ENCODE peak calls at places on chromosomes 11 and 22, in eight cellular contexts. G is stimulated activated CD4-positive, alpha-beta T cell treated with anti-CD3 and anti-CD28 coated beads, Interleukin-1b, Interleukin-23, amount 100 ng/mL, for 1 hour; O is HS-27A; I is GM10248; X is activated T-helper 1 cell treated with Interleukin-2 at 50 U/mL for 16 hours; C is colonic mucosa; R is activated naive CD8-positive, alpha-beta T cell treated with anti-CD3 and anti-CD28 coated beads, Interleukin-2, amount 10 ng/mL, durations not matched to agents 7 days and 5 days; S is stimulated activated CD8-positive, alpha-beta memory T cell treated with anti-CD3 and anti-CD28 coated beads, Interleukin-2, amount 100 ng/mL, for 48 hours. Q is an unnamed sample.
A peak's percentile ranks its signal among the peaks of the same experiment; 100 is the strongest.

GRCh38 chr11:57377098-57377497 is 3.9 kb downstream of the PRG3 start:
- DNase-seq in X (no peak), G (no peak), R (no peak), C (no peak), O (no peak), S (no peak), I (no peak), Q (peak; percentile 74)

GRCh38 chr11:62931501-62932278 is 10.5 kb upstream of the CHRM1 start:
- DNase-seq in I (no peak), S (no peak), R (no peak), C (no peak), O (no peak), X (no peak), G (no peak), Q (no peak)

GRCh38 chr22:48887394-48888332 is 940.0 kb downstream of the BRD1 start:
- DNase-seq in C (no peak), R (no peak), G (no peak), S (no peak), I (no peak), X (no peak), O (no peak), Q (no peak)

GRCh38 chr11:45272701-45273100 is 13.4 kb downstream of the SYT13 start:
- DNase-seq in I (no peak), C (no peak), S (no peak), X (no peak), R (no peak), G (no peak), O (no peak), Q (no peak)

GRCh38 chr11:73325036-73325981 is 17.2 kb downstream of the ARHGEF17 start:
- DNase-seq in S (no peak), G (no peak), I (peak; percentile 88), X (no peak), O (no peak), R (no peak), C (no peak), Q (peak; percentile 98)

GRCh38 chr22:31206896-31207687 is 5.0 kb upstream of the LIMK2 start:
- DNase-seq in G (no peak), S (no peak), O (no peak), C (peak; percentile 80), X (no peak), I (no peak), R (no peak), Q (peak; percentile 99)

GRCh38 chr11:63694518-63694917 is 13.2 kb downstream of the RTN3 start:
- DNase-seq in X (no peak), S (no peak), C (no peak), R (no peak), I (no peak), O (no peak), G (no peak), Q (no peak)

GRCh38 chr11:115198301-115198700 is 305.9 kb downstream of the CADM1 start:
- DNase-seq in I (no peak), R (no peak), X (no peak), C (no peak), G (no peak), S (no peak), O (no peak), Q (peak; percentile 89)

GRCh38 chr11:4626207-4627105 is 10.8 kb upstream of the OR51D1 start:
- DNase-seq in G (no peak), X (no peak), R (no peak), C (peak; percentile 83), I (no peak), O (peak; percentile 50), S (peak; percentile 7), Q (peak; percentile 70)

GRCh38 chr11:82906236-82906635 is 4.7 kb downstream of the DDIAS start:
- DNase-seq in X (no peak), O (no peak), I (no peak), S (no peak), R (no peak), G (no peak), C (no peak), Q (peak; percentile 34)

GRCh38 chr11:77082838-77083552 is 16.2 kb downstream of the CAPN5 start:
- DNase-seq in S (peak; percentile 31), I (no peak), G (no peak), O (no peak), X (peak; percentile 19), R (peak; percentile 66), C (no peak), Q (no peak)

GRCh38 chr11:102446606-102447005 is 6.0 kb downstream of the TMEM123 start:
- DNase-seq in S (no peak), R (no peak), G (no peak), X (no peak), C (no peak), O (peak; percentile 53), I (no peak), Q (no peak)

GRCh38 chr11:57163160-57163868 is 18.4 kb upstream of the LRRC55 start:
- DNase-seq in X (no peak), O (no peak), G (no peak), I (no peak), S (no peak), C (no peak), R (no peak), Q (peak; percentile 99)

GRCh38 chr22:37503183-37503683 is 16.0 kb downstream of the CARD10 start:
- DNase-seq in I (no peak), C (no peak), O (no peak), G (no peak), X (no peak), S (no peak), R (no peak), Q (no peak)

GRCh38 chr11:22197139-22197893 is 4.4 kb downstream of the ANO5 start:
- DNase-seq in S (no peak), G (no peak), X (no peak), R (no peak), I (no peak), C (no peak), O (no peak), Q (no peak)

GRCh38 chr22:33832558-33833151 is 87.6 kb downstream of the LARGE1 start:
- DNase-seq in X (no peak), R (no peak), O (no peak), C (no peak), I (no peak), S (no peak), G (no peak), Q (peak; percentile 25)

GRCh38 chr22:49975543-49976389 is 15.2 kb downstream of the PIM3 start:
- DNase-seq in R (peak; percentile 57), X (no peak), S (peak; percentile 57), O (no peak), I (peak; percentile 77), C (peak; percentile 47), G (no peak), Q (no peak)

GRCh38 chr11:35144811-35145210 is 5.8 kb downstream of the CD44 start:
- DNase-seq in I (no peak), R (no peak), X (no peak), O (no peak), S (no peak), C (no peak), G (no peak), Q (no peak)

GRCh38 chr22:40592352-40593113 is 44.0 kb downstream of the MRTFA start:
- DNase-seq in C (peak; percentile 39), S (no peak), X (no peak), G (no peak), I (no peak), R (no peak), O (no peak), Q (no peak)

GRCh38 chr11:19739872-19740271 is 27.2 kb downstream of the NAV2 start:
- DNase-seq in C (no peak), S (no peak), G (no peak), R (no peak), X (no peak), I (no peak), O (no peak), Q (peak; percentile 10)

GRCh38 chr11:45148276-45148675 is 1.8 kb downstream of the PRDM11 start:
- DNase-seq in I (no peak), C (peak; percentile 14), R (no peak), G (no peak), S (no peak), O (no peak), X (no peak), Q (no peak)

GRCh38 chr11:77074626-77075221 is 8.0 kb downstream of the CAPN5 start:
- DNase-seq in G (no peak), I (no peak), X (no peak), S (no peak), O (no peak), C (peak; percentile 46), R (no peak), Q (no peak)

GRCh38 chr11:94959179-94959578 is 14.2 kb downstream of the CWC15 start:
- DNase-seq in O (no peak), C (no peak), I (no peak), G (no peak), X (no peak), R (no peak), S (no peak), Q (no peak)

GRCh38 chr11:102974552-102975280 is 19.2 kb upstream of the MMP13 start:
- DNase-seq in R (no peak), O (peak; percentile 26), C (no peak), G (no peak), X (no peak), I (no peak), S (no peak), Q (no peak)

GRCh38 chr11:57248780-57249383 is 11.8 kb upstream of the APLNR start:
- DNase-seq in O (peak; percentile 40), X (no peak), I (no peak), R (no peak), G (no peak), S (peak; percentile 10), C (peak; percentile 61), Q (peak; percentile 61)

GRCh38 chr11:121292503-121293275 is at the start of gene SC5D:
- DNase-seq in S (peak; percentile 93), O (peak; percentile 46), X (peak; percentile 90), I (peak; percentile 97), C (peak; percentile 95), G (peak; percentile 80), R (peak; percentile 97), Q (peak; percentile 81)

GRCh38 chr11:57426439-57426753 is 525 bp downstream of the SLC43A3 start:
- DNase-seq in G (no peak), C (no peak), R (no peak), X (no peak), S (no peak), O (no peak), I (no peak), Q (no peak)

Q was measured in NCI-H2171 treated with DMSO at 0.1 percent for 48 hours.